ENCODE peak calls at places on chromosomes 13 and 19, in seven cellular contexts. H is lower leg skin; K is mammary epithelial cell; X is WTC11; O is cardiac fibroblast; M is CD4-positive, alpha-beta T cell; A is heart right ventricle. V is an unnamed sample.

GRCh38 chr19:41521860-41522555 is 54.0 kb upstream of the CEACAM21 start:
- DNase-seq in H (no peak), K (no peak), X (peak), O (no peak), M (no peak), A (peak), V (peak)

GRCh38 chr19:12994701-12995595 is at the start of gene NFIX:
- DNase-seq in H (no peak), K (peak), X (no peak), O (peak), M (peak), A (peak), V (no peak)

GRCh38 chr13:75363371-75363770 is 118.6 kb downstream of the TBC1D4 start:
- DNase-seq in H (no peak), K (no peak), X (no peak), O (no peak), M (no peak), A (no peak), V (no peak)

GRCh38 chr13:98033277-98034247 is 80.1 kb downstream of the IPO5 start:
- DNase-seq in H (no peak), K (peak), X (peak), O (peak), M (no peak), A (no peak), V (no peak)

GRCh38 chr19:49340069-49340864 is 5.1 kb downstream of the CD37 start:
- DNase-seq in H (no peak), K (no peak), X (peak), O (peak), M (no peak), A (peak), V (peak)

GRCh38 chr13:18714889-18715288 is 466.7 kb downstream of the TUBA3C start:
- DNase-seq in H (no peak), K (no peak), X (no peak), O (no peak), M (no peak), A (no peak), V (no peak)

GRCh38 chr13:33756929-33757328 is 61.0 kb upstream of the RFC3 start:
- DNase-seq in H (no peak), K (no peak), X (no peak), O (no peak), M (no peak), A (no peak), V (no peak)

GRCh38 chr13:41137951-41138350 is 5.3 kb upstream of the KBTBD6 start:
- DNase-seq in H (no peak), K (peak), X (no peak), O (peak), M (no peak), A (no peak), V (no peak)

GRCh38 chr19:50461066-50461875 is 15.0 kb upstream of the EMC10 start:
- DNase-seq in H (peak), K (peak), X (peak), O (peak), M (peak), A (peak), V (peak)

GRCh38 chr19:28558783-28559182 is 654.2 kb downstream of the UQCRFS1 start:
- DNase-seq in H (no peak), K (no peak), X (no peak), O (no peak), M (no peak), A (no peak), V (no peak)

GRCh38 chr19:7395360-7395781 is 46.6 kb downstream of the ARHGEF18 start:
- DNase-seq in H (peak), K (no peak), X (no peak), O (no peak), M (no peak), A (no peak), V (peak)

GRCh38 chr13:75761373-75761772 is 125.2 kb downstream of the LMO7 start:
- DNase-seq in H (no peak), K (no peak), X (no peak), O (peak), M (no peak), A (no peak), V (no peak)

GRCh38 chr13:86403213-86403612 is 604.0 kb upstream of the SLITRK6 start:
- DNase-seq in H (no peak), K (no peak), X (no peak), O (no peak), M (no peak), A (no peak), V (no peak)

GRCh38 chr13:48146122-48146521 is 51.2 kb upstream of the MED4 start:
- DNase-seq in H (no peak), K (no peak), X (no peak), O (no peak), M (no peak), A (no peak), V (no peak)

GRCh38 chr13:46668302-46668720 is 115.3 kb downstream of the LRCH1 start:
- DNase-seq in H (peak), K (peak), X (no peak), O (peak), M (no peak), A (peak), V (no peak)

GRCh38 chr13:37001921-37002250 is 1.3 kb downstream of the EXOSC8 start:
- DNase-seq in H (no peak), K (no peak), X (no peak), O (no peak), M (no peak), A (no peak), V (no peak)

GRCh38 chr13:36997716-36998427 is 1.3 kb downstream of the ALG5 start:
- DNase-seq in H (no peak), K (peak), X (no peak), O (no peak), M (no peak), A (no peak), V (no peak)

GRCh38 chr13:36998624-36999041 is 507 bp downstream of the ALG5 start:
- DNase-seq in H (peak), K (peak), X (peak), O (no peak), M (peak), A (peak), V (peak)

GRCh38 chr13:36999054-36999927 is at the start of gene ALG5:
- DNase-seq in H (peak), K (peak), X (peak), O (peak), M (peak), A (peak), V (peak)
- TF ChIP-seq CTCF in H (no peak), K (peak), X (peak), O (peak), M (peak), A (peak), V (peak)

DNA sequence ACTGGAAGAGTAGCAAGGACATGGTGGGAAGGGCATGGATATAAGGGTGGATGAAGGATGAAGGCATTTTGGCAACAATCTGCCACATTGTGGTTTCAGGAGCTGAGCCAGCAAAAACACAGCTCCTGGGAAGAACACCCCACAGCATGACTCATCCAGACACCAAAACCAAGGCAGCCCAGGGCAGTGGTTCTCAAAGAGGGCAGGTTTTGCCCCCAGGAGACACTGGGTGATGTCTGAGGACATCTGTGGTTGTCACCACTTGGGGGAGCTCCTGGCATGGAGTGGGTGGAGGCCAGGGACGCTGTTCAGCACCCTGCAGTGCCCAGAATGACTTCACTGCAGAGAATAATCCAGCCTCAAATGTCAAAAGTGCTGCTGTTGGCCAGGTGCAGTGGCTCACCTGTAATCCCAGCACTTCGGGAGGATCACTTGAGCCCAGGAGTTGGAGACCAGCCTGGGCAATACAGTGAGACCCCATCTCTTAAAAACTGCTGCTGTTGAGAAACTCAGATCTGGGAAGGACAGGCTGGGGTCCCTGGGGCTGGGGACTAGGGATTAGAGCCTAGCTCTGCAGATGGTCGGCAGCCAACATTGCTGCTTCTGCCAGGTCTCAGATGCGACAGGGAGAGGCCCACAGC is 16.1 kb downstream of the ZFR2 start:
- DNase-seq in H (no peak), K (peak), X (peak), O (peak), M (peak), A (no peak), V (no peak)
- TF ChIP-seq CTCF in H (no peak), K (peak), X (no peak), O (peak), M (no peak), A (peak), V (no peak)

GRCh38 chr19:53867225-53868090 is at the start of gene MYADM:
- DNase-seq in H (peak), K (peak), X (peak), O (peak), M (peak), A (peak), V (peak)

GRCh38 chr19:53868091-53868891 is 608 bp downstream of the MYADM start:
- DNase-seq in H (peak), K (peak), X (peak), O (peak), M (no peak), A (peak), V (peak)

GRCh38 chr19:53870485-53870844 is 2.8 kb downstream of the MYADM start:
- DNase-seq in H (no peak), K (no peak), X (no peak), O (no peak), M (no peak), A (no peak), V (no peak)

GRCh38 chr19:53871448-53871847 is 3.8 kb downstream of the MYADM start:
- DNase-seq in H (no peak), K (no peak), X (no peak), O (no peak), M (no peak), A (no peak), V (no peak)

GRCh38 chr19:53868892-53869804 is 1.5 kb downstream of the MYADM start:
- DNase-seq in H (peak), K (peak), X (peak), O (peak), M (peak), A (peak), V (peak)
- TF ChIP-seq CTCF in H (no peak), K (no peak), X (no peak), O (peak), M (no peak), A (peak), V (no peak)

GRCh38 chr19:46080561-46080960 is 39.8 kb upstream of the IGFL4 start:
- DNase-seq in H (no peak), K (peak), X (no peak), O (peak), M (no peak), A (no peak), V (no peak)

GRCh38 chr19:46076951-46077814 is 36.4 kb upstream of the IGFL4 start:
- DNase-seq in H (peak), K (peak), X (peak), O (peak), M (no peak), A (no peak), V (peak)

GRCh38 chr19:46073268-46073922 is 32.6 kb upstream of the IGFL4 start:
- DNase-seq in H (no peak), K (peak), X (no peak), O (no peak), M (no peak), A (no peak), V (no peak)

GRCh38 chr19:46077815-46078167 is 37.0 kb upstream of the IGFL4 start:
- DNase-seq in H (no peak), K (no peak), X (no peak), O (no peak), M (no peak), A (no peak), V (no peak)

DNA sequence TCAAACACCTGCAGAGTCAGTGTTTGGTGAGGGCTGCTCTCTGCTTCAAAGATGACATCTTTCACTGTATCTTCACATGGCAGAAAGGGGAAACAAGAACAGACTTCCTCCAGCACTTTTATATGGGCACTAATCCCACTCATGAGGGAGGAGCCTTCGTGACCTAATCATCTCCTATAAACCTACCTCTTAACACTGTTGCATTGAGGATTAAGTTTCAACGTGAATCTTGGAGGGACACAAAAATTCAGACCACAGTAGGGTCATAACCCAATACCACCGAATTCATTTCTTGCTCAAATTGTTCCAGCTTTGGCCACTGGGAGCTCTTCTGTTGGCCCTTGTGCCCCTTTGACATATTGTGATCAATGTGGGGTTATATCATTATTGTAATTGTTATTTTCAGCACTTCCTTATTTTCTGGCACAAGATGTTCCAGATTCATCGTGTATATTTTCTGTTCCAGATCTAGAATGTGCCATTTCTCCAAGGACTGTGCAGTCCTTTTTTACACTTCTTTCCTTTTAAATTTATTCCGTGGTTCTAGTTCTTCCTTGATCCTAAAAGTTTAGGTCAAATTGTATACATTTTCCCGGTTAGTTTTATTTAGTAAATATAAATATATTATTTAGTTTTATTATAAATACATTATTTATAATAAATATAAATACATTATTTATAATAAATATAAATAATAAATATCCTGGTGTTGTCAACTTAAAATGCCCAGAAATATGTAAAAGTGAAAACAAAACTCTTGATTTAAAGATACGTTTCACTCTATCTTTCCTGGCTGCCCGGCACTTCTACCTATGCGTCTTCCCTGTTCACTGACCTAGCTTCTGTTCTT is 35.5 kb upstream of the IGFL4 start:
- DNase-seq in H (no peak), K (no peak), X (no peak), O (no peak), M (no peak), A (no peak), V (no peak)
- TF ChIP-seq CTCF in H (no peak), K (no peak), X (no peak), O (no peak), M (no peak), A (no peak), V (peak)

DNA sequence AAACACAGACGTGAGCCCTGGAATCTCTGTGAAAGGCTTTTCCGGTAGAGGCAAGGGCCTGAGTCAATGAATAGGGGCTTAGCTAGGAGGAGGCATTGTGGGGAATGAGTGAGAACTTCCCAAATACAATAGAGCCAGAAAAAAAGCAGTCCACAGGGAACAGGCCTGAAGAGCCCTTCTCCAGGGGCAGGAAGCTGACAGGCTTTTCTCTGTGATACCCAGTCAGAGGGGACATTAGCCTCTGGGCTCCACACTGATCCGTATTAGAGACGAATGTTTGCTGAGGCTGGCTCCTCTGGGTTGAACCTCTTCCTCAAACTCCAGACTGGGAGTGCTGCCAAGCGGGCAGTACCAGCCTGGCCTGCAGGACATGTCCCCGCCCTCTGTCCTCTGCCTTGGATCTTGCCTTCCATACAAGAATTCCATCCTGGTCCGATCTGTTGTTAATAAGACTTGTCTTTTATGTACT is 2.3 kb downstream of the DHRS12 start:
- DNase-seq in H (peak), K (peak), X (no peak), O (no peak), M (no peak), A (peak), V (no peak)
- TF ChIP-seq CTCF in H (no peak), K (no peak), X (no peak), O (no peak), M (no peak), A (no peak), V (no peak)

V was measured in glutamatergic neuron.